ENCODE peak calls at places on chromosomes 6 and 20, in eight cellular contexts. U, W, I, Z, A, V, S and B are unnamed samples.

GRCh38 chr6:87700351-87700728 is 1.7 kb downstream of the AKIRIN2 start:
- DNase-seq in U (no peak), W (no peak), I (no peak), Z (no peak), A (no peak), V (no peak), S (no peak), B (no peak)

GRCh38 chr6:56854086-56854485 is 100.8 kb upstream of the BEND6 start:
- DNase-seq in U (no peak), W (no peak), I (no peak), Z (no peak), A (no peak), V (no peak), S (no peak), B (no peak)

GRCh38 chr20:24983896-24984295 is 8.7 kb downstream of the APMAP start:
- DNase-seq in U (no peak), W (no peak), I (no peak), Z (no peak), A (no peak), V (no peak), S (no peak), B (no peak)

GRCh38 chr6:64064919-64065318 is 429.3 kb downstream of the PHF3 start:
- DNase-seq in U (no peak), W (no peak), I (no peak), Z (no peak), A (no peak), V (no peak), S (no peak), B (no peak)

GRCh38 chr6:130934848-130935585 is 107.8 kb downstream of the SMLR1 start:
- DNase-seq in U (no peak), W (no peak), I (no peak), Z (no peak), A (no peak), V (no peak), S (no peak), B (no peak)

GRCh38 chr6:109834595-109835437 is 143.3 kb upstream of the GPR6 start:
- DNase-seq in U (no peak), W (no peak), I (no peak), Z (no peak), A (peak), V (no peak), S (no peak), B (no peak)

GRCh38 chr6:148926478-148926877 is 179.6 kb downstream of the UST start:
- DNase-seq in U (no peak), W (no peak), I (no peak), Z (no peak), A (no peak), V (peak), S (no peak), B (no peak)

GRCh38 chr6:165676435-165677068 is 13.5 kb upstream of the PDE10A start:
- DNase-seq in U (no peak), W (no peak), I (no peak), Z (no peak), A (no peak), V (no peak), S (no peak), B (no peak)

GRCh38 chr20:21432911-21433310 is 35.6 kb upstream of the NKX2-4 start:
- DNase-seq in U (no peak), W (no peak), I (no peak), Z (no peak), A (no peak), V (no peak), S (no peak), B (no peak)

GRCh38 chr20:7911586-7912330 is 28.5 kb downstream of the HAO1 start:
- DNase-seq in U (no peak), W (no peak), I (no peak), Z (no peak), A (no peak), V (no peak), S (no peak), B (no peak)

GRCh38 chr6:27296106-27296783 is 15.8 kb downstream of the POM121L2 start:
- DNase-seq in U (no peak), W (no peak), I (no peak), Z (no peak), A (peak), V (peak), S (no peak), B (no peak)
- H3K4me3 ChIP-seq in U (no peak), W (no peak), I (no peak), Z (no peak), A (peak), V (peak), S (no peak), B (no peak)

DNA sequence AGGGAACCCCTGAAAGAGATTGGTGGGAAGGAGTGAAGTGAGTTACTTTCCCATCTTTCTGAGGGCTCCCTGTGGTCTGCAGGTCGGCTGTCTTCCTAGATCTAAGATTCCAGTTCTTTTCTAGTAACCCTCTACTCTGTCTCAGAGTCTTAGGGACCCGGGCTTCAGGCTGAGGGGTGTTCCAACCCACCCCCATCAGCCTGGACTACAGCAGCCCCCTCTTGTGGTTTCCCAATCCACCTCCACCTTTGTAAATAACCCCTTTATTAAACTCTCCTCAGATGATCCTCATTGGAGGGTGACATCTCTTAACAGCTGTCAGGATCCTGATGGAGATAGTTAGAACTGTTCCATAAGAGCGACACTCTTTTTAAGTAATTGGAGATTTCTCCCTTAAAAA is 300.4 kb downstream of the LRFN2 start:
- DNase-seq in U (no peak), W (no peak), I (no peak), Z (no peak), A (no peak), V (no peak), S (no peak), B (no peak)
- TF ChIP-seq CTCF in U (no peak), W (no peak), I (no peak), Z (no peak), A (no peak), V (no peak), S (no peak), B (no peak)

GRCh38 chr6:76533661-76534060 is 461.2 kb upstream of the IMPG1 start:
- DNase-seq in U (no peak), W (no peak), I (no peak), Z (no peak), A (no peak), V (no peak), S (no peak), B (no peak)
- H3K4me3 ChIP-seq in U (no peak), W (no peak), I (no peak), Z (no peak), A (no peak), V (no peak), S (no peak), B (no peak)

GRCh38 chr6:20644667-20645370 is 110.6 kb downstream of the CDKAL1 start:
- DNase-seq in U (no peak), W (no peak), I (no peak), Z (no peak), A (no peak), V (no peak), S (no peak), B (no peak)
- TF ChIP-seq CTCF in U (no peak), W (no peak), I (no peak), Z (no peak), A (no peak), V (no peak), S (no peak), B (no peak)

GRCh38 chr6:29005183-29005885 is at the start of gene ZNF311:
- DNase-seq in U (no peak), W (peak), I (no peak), Z (no peak), A (peak), V (peak), S (no peak), B (peak)
- H3K4me3 ChIP-seq in U (no peak), W (peak), I (peak), Z (no peak), A (peak), V (peak), S (peak), B (peak)

DNA sequence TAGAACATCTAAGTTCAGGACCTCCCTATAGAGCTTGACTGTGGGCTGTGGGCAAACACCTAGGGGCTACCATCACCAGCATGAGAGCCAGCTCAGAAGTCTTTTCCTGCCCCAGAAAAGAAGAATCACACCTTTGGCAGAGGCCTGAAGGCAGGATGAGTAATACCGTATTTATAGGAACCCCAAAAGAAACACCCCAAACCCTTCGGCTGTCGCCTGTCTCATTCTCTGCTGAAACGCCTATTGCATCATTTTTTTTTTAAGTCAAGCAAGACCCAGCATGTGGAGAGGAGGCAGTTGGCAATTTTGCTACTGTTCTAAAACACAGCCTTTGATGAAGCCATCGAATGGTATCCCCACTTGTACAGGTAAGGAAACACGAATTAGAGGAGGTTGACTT is 436.4 kb downstream of the TFAP2A start:
- DNase-seq in U (no peak), W (no peak), I (no peak), Z (no peak), A (no peak), V (no peak), S (no peak), B (no peak)
- TF ChIP-seq CTCF in U (no peak), W (no peak), I (no peak), Z (no peak), A (no peak), V (no peak), S (no peak), B (no peak)

GRCh38 chr6:20058912-20059311 is 153.4 kb downstream of the MBOAT1 start:
- DNase-seq in U (no peak), W (no peak), I (no peak), Z (no peak), A (no peak), V (no peak), S (no peak), B (no peak)
- H3K4me3 ChIP-seq in U (no peak), W (no peak), I (no peak), Z (no peak), A (no peak), V (no peak), S (no peak), B (no peak)